ENCODE peak calls at places on chromosomes 5 and 9, in eight cellular contexts. One of them, this sample, is unnamed.
A peak's percentile ranks its signal among the peaks of the same experiment; 100 is the strongest.

GRCh38 chr9:86407022-86407421 is 52.8 kb upstream of the TUT7 start:
- DNase-seq in psoas muscle: no peak
- DNase-seq in effector memory CD4-positive, alpha-beta T cell: no peak
- DNase-seq in cardiac muscle cell: peak; percentile 51
- DNase-seq in breast epithelium: no peak
- DNase-seq in lung: no peak
- DNase-seq in Karpas-422: no peak
- DNase-seq in CD4-positive, alpha-beta T cell: no peak
- DNase-seq in this sample: no peak

GRCh38 chr5:40551706-40552557 is 127.8 kb upstream of the PTGER4 start:
- DNase-seq in psoas muscle: no peak
- DNase-seq in effector memory CD4-positive, alpha-beta T cell: no peak
- DNase-seq in cardiac muscle cell: peak; percentile 93
- DNase-seq in breast epithelium: no peak
- DNase-seq in lung: peak; percentile 56
- DNase-seq in Karpas-422: no peak
- DNase-seq in CD4-positive, alpha-beta T cell: no peak
- DNase-seq in this sample: no peak

GRCh38 chr9:116153765-116154333 is at the start of gene PAPPA:
- DNase-seq in psoas muscle: no peak
- DNase-seq in effector memory CD4-positive, alpha-beta T cell: no peak
- DNase-seq in cardiac muscle cell: peak; percentile 41
- DNase-seq in breast epithelium: no peak
- DNase-seq in lung: no peak
- DNase-seq in Karpas-422: no peak
- DNase-seq in CD4-positive, alpha-beta T cell: no peak
- DNase-seq in this sample: no peak

GRCh38 chr9:135369401-135369800 is 110.2 kb upstream of the PPP1R26 start:
- DNase-seq in psoas muscle: no peak
- DNase-seq in effector memory CD4-positive, alpha-beta T cell: no peak
- DNase-seq in cardiac muscle cell: no peak
- DNase-seq in breast epithelium: no peak
- DNase-seq in lung: no peak
- DNase-seq in Karpas-422: no peak
- DNase-seq in CD4-positive, alpha-beta T cell: no peak
- DNase-seq in this sample: no peak

GRCh38 chr9:95725045-95725444 is 150.4 kb upstream of the ERCC6L2 start:
- DNase-seq in psoas muscle: no peak
- DNase-seq in effector memory CD4-positive, alpha-beta T cell: no peak
- DNase-seq in cardiac muscle cell: no peak
- DNase-seq in breast epithelium: no peak
- DNase-seq in lung: no peak
- DNase-seq in Karpas-422: no peak
- DNase-seq in CD4-positive, alpha-beta T cell: no peak
- DNase-seq in this sample: no peak

GRCh38 chr9:114180701-114181582 is 25.6 kb downstream of the COL27A1 start:
- DNase-seq in psoas muscle: no peak
- DNase-seq in effector memory CD4-positive, alpha-beta T cell: no peak
- DNase-seq in cardiac muscle cell: peak; percentile 83
- DNase-seq in breast epithelium: no peak
- DNase-seq in lung: no peak
- DNase-seq in Karpas-422: no peak
- DNase-seq in CD4-positive, alpha-beta T cell: no peak
- DNase-seq in this sample: no peak

GRCh38 chr9:136185066-136185465 is 19.9 kb downstream of the LHX3 start:
- DNase-seq in psoas muscle: no peak
- DNase-seq in effector memory CD4-positive, alpha-beta T cell: no peak
- DNase-seq in cardiac muscle cell: no peak
- DNase-seq in breast epithelium: no peak
- DNase-seq in lung: no peak
- DNase-seq in Karpas-422: no peak
- DNase-seq in CD4-positive, alpha-beta T cell: no peak
- DNase-seq in this sample: no peak

GRCh38 chr5:134227259-134227658 is 1.4 kb upstream of the PPP2CA start:
- DNase-seq in psoas muscle: no peak
- DNase-seq in effector memory CD4-positive, alpha-beta T cell: no peak
- DNase-seq in cardiac muscle cell: no peak
- DNase-seq in breast epithelium: no peak
- DNase-seq in lung: no peak
- DNase-seq in Karpas-422: no peak
- DNase-seq in CD4-positive, alpha-beta T cell: no peak
- DNase-seq in this sample: peak; percentile 84

GRCh38 chr9:29203216-29203930 is 1630.1 kb upstream of the C9orf72 start:
- DNase-seq in psoas muscle: no peak
- DNase-seq in effector memory CD4-positive, alpha-beta T cell: no peak
- DNase-seq in cardiac muscle cell: no peak
- DNase-seq in breast epithelium: no peak
- DNase-seq in lung: no peak
- DNase-seq in Karpas-422: no peak
- DNase-seq in CD4-positive, alpha-beta T cell: no peak
- DNase-seq in this sample: no peak

GRCh38 chr5:7185742-7186141 is 210.2 kb upstream of the ADCY2 start:
- DNase-seq in psoas muscle: no peak
- DNase-seq in effector memory CD4-positive, alpha-beta T cell: no peak
- DNase-seq in cardiac muscle cell: no peak
- DNase-seq in breast epithelium: no peak
- DNase-seq in lung: no peak
- DNase-seq in Karpas-422: no peak
- DNase-seq in CD4-positive, alpha-beta T cell: no peak
- DNase-seq in this sample: no peak

GRCh38 chr5:81188962-81189361 is 44.2 kb upstream of the CKMT2 start:
- DNase-seq in psoas muscle: no peak
- DNase-seq in effector memory CD4-positive, alpha-beta T cell: no peak
- DNase-seq in cardiac muscle cell: no peak
- DNase-seq in breast epithelium: no peak
- DNase-seq in lung: no peak
- DNase-seq in Karpas-422: no peak
- DNase-seq in CD4-positive, alpha-beta T cell: no peak
- DNase-seq in this sample: no peak

GRCh38 chr5:120012441-120012840 is 383.1 kb downstream of the FAM170A start:
- DNase-seq in psoas muscle: no peak
- DNase-seq in effector memory CD4-positive, alpha-beta T cell: no peak
- DNase-seq in cardiac muscle cell: no peak
- DNase-seq in breast epithelium: no peak
- DNase-seq in lung: no peak
- DNase-seq in Karpas-422: no peak
- DNase-seq in CD4-positive, alpha-beta T cell: no peak
- DNase-seq in this sample: no peak

GRCh38 chr9:86600291-86600690 is 246.1 kb upstream of the TUT7 start:
- DNase-seq in psoas muscle: no peak
- DNase-seq in effector memory CD4-positive, alpha-beta T cell: no peak
- DNase-seq in cardiac muscle cell: peak; percentile 18
- DNase-seq in breast epithelium: no peak
- DNase-seq in lung: no peak
- DNase-seq in Karpas-422: no peak
- DNase-seq in CD4-positive, alpha-beta T cell: no peak
- DNase-seq in this sample: no peak

GRCh38 chr5:141883184-141883947 is 5.2 kb upstream of the PCDH1 start:
- DNase-seq in psoas muscle: peak; percentile 67
- DNase-seq in effector memory CD4-positive, alpha-beta T cell: no peak
- DNase-seq in cardiac muscle cell: peak; percentile 50
- DNase-seq in breast epithelium: no peak
- DNase-seq in lung: no peak
- DNase-seq in Karpas-422: no peak
- DNase-seq in CD4-positive, alpha-beta T cell: no peak
- DNase-seq in this sample: peak; percentile 43

GRCh38 chr5:78649816-78650561 is 1.4 kb upstream of the LHFPL2 start:
- DNase-seq in psoas muscle: no peak
- DNase-seq in effector memory CD4-positive, alpha-beta T cell: no peak
- DNase-seq in cardiac muscle cell: peak; percentile 71
- DNase-seq in breast epithelium: no peak
- DNase-seq in lung: no peak
- DNase-seq in Karpas-422: no peak
- DNase-seq in CD4-positive, alpha-beta T cell: no peak
- DNase-seq in this sample: no peak

GRCh38 chr5:78076351-78076750 is 218.1 kb downstream of the AP3B1 start:
- DNase-seq in psoas muscle: no peak
- DNase-seq in effector memory CD4-positive, alpha-beta T cell: no peak
- DNase-seq in cardiac muscle cell: no peak
- DNase-seq in breast epithelium: no peak
- DNase-seq in lung: no peak
- DNase-seq in Karpas-422: no peak
- DNase-seq in CD4-positive, alpha-beta T cell: no peak
- DNase-seq in this sample: no peak

GRCh38 chr5:72634444-72634843 is 127.2 kb upstream of the ZNF366 start:
- DNase-seq in psoas muscle: no peak
- DNase-seq in effector memory CD4-positive, alpha-beta T cell: no peak
- DNase-seq in cardiac muscle cell: no peak
- DNase-seq in breast epithelium: no peak
- DNase-seq in lung: no peak
- DNase-seq in Karpas-422: no peak
- DNase-seq in CD4-positive, alpha-beta T cell: no peak
- DNase-seq in this sample: no peak

GRCh38 chr9:128208943-128209695 is 5.9 kb downstream of the DNM1 start:
- DNase-seq in psoas muscle: no peak
- DNase-seq in effector memory CD4-positive, alpha-beta T cell: no peak
- DNase-seq in cardiac muscle cell: no peak
- DNase-seq in breast epithelium: no peak
- DNase-seq in lung: no peak
- DNase-seq in Karpas-422: no peak
- DNase-seq in CD4-positive, alpha-beta T cell: no peak
- DNase-seq in this sample: no peak

GRCh38 chr5:29296548-29296947 is 1896.9 kb upstream of the CDH6 start:
- DNase-seq in psoas muscle: no peak
- DNase-seq in effector memory CD4-positive, alpha-beta T cell: no peak
- DNase-seq in cardiac muscle cell: no peak
- DNase-seq in breast epithelium: no peak
- DNase-seq in lung: no peak
- DNase-seq in Karpas-422: no peak
- DNase-seq in CD4-positive, alpha-beta T cell: no peak
- DNase-seq in this sample: no peak

GRCh38 chr9:109934499-109935214 is 154.7 kb downstream of the PALM2AKAP2 start:
- DNase-seq in psoas muscle: no peak
- DNase-seq in effector memory CD4-positive, alpha-beta T cell: no peak
- DNase-seq in cardiac muscle cell: peak; percentile 66
- DNase-seq in breast epithelium: no peak
- DNase-seq in lung: no peak
- DNase-seq in Karpas-422: no peak
- DNase-seq in CD4-positive, alpha-beta T cell: no peak
- DNase-seq in this sample: no peak

GRCh38 chr5:77869115-77869798 is 93.1 kb upstream of the TBCA start:
- DNase-seq in psoas muscle: no peak
- DNase-seq in effector memory CD4-positive, alpha-beta T cell: no peak
- DNase-seq in cardiac muscle cell: no peak
- DNase-seq in breast epithelium: no peak
- DNase-seq in lung: no peak
- DNase-seq in Karpas-422: no peak
- DNase-seq in CD4-positive, alpha-beta T cell: no peak
- DNase-seq in this sample: no peak

GRCh38 chr9:89038354-89039091 is 47.3 kb downstream of the S1PR3 start:
- DNase-seq in psoas muscle: no peak
- DNase-seq in effector memory CD4-positive, alpha-beta T cell: no peak
- DNase-seq in cardiac muscle cell: peak; percentile 95
- DNase-seq in breast epithelium: peak; percentile 38
- DNase-seq in lung: no peak
- DNase-seq in Karpas-422: no peak
- DNase-seq in CD4-positive, alpha-beta T cell: no peak
- DNase-seq in this sample: peak; percentile 18

DNA sequence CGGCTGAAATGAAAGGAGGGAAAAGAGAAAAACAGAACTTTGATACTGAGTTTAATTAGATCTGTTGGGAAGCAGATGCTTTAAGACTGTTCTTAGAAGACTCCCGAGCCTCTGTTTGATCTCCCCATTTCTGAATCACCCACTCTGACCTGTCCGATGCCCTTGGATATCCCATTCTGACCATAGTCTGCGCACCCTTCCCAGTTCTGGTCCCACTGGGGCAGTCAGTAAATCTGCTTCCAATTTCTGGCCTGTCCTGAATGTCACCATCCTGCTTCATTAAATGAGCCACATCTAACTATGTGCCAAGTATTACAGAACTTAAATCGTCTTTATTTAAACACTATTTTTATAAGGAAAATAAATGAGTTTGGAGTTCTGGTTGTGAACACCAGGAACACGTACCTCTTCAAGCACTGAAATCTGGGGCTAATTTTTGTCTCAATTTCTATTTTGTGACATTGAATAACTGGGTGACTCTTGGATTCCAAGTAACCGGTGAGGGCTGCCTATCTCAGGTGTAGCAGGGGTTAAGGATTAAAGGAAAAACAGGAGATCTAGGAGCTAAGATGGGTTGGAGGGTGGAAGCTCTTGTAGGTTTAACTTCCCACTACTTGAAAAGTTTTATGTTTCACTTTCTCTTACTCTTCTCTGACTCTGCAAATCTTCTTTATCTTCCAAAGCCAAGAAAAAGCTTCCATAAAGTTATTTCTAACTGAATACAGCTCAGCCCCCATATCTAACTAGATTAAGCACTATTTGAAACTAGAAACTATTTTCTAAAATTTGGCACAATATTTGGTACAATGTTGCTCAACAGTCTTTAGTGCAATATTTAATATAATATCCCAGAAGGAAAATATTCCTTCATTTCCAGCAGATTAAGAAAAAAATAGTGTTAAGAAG is 40.1 kb downstream of the ALDH1A1 start:
- DNase-seq in psoas muscle: no peak
- DNase-seq in effector memory CD4-positive, alpha-beta T cell: no peak
- DNase-seq in cardiac muscle cell: peak; percentile 29
- DNase-seq in breast epithelium: no peak
- DNase-seq in lung: no peak
- DNase-seq in Karpas-422: no peak
- DNase-seq in CD4-positive, alpha-beta T cell: no peak
- DNase-seq in this sample: no peak
- H3K27ac ChIP-seq in psoas muscle: peak overlapping the region; percentile 27
- H3K27ac ChIP-seq in effector memory CD4-positive, alpha-beta T cell: no peak overlapping the region
- H3K27ac ChIP-seq in cardiac muscle cell: no peak overlapping the region
- H3K27ac ChIP-seq in breast epithelium: peak overlapping the region; percentile 73
- H3K27ac ChIP-seq in lung: no peak overlapping the region
- H3K27ac ChIP-seq in Karpas-422: no peak overlapping the region
- H3K27ac ChIP-seq in CD4-positive, alpha-beta T cell: no peak overlapping the region
- H3K27ac ChIP-seq in this sample: no peak overlapping the region

GRCh38 chr5:123755587-123756324 is 243.8 kb downstream of the CSNK1G3 start:
- DNase-seq in psoas muscle: no peak
- DNase-seq in effector memory CD4-positive, alpha-beta T cell: no peak
- DNase-seq in cardiac muscle cell: peak; percentile 50
- DNase-seq in breast epithelium: no peak
- DNase-seq in lung: no peak
- DNase-seq in Karpas-422: no peak
- DNase-seq in CD4-positive, alpha-beta T cell: no peak
- DNase-seq in this sample: no peak
- H3K27ac ChIP-seq in psoas muscle: no peak overlapping the region
- H3K27ac ChIP-seq in effector memory CD4-positive, alpha-beta T cell: no peak overlapping the region
- H3K27ac ChIP-seq in cardiac muscle cell: no peak overlapping the region
- H3K27ac ChIP-seq in breast epithelium: no peak overlapping the region
- H3K27ac ChIP-seq in lung: peak overlapping the region; percentile 12
- H3K27ac ChIP-seq in Karpas-422: no peak overlapping the region
- H3K27ac ChIP-seq in CD4-positive, alpha-beta T cell: no peak overlapping the region
- H3K27ac ChIP-seq in this sample: peak overlapping the region; percentile 55

GRCh38 chr5:125484272-125485002 is 738.0 kb upstream of the ZNF608 start:
- DNase-seq in psoas muscle: peak; percentile 86
- DNase-seq in effector memory CD4-positive, alpha-beta T cell: no peak
- DNase-seq in cardiac muscle cell: peak; percentile 94
- DNase-seq in breast epithelium: peak; percentile 40
- DNase-seq in lung: peak; percentile 33
- DNase-seq in Karpas-422: no peak
- DNase-seq in CD4-positive, alpha-beta T cell: no peak
- DNase-seq in this sample: no peak
- H3K27ac ChIP-seq in psoas muscle: peak overlapping the region; percentile 85
- H3K27ac ChIP-seq in effector memory CD4-positive, alpha-beta T cell: no peak overlapping the region
- H3K27ac ChIP-seq in cardiac muscle cell: peak overlapping the region; percentile 77
- H3K27ac ChIP-seq in breast epithelium: peak overlapping the region; percentile 83
- H3K27ac ChIP-seq in lung: peak overlapping the region; percentile 45
- H3K27ac ChIP-seq in Karpas-422: no peak overlapping the region
- H3K27ac ChIP-seq in CD4-positive, alpha-beta T cell: no peak overlapping the region
- H3K27ac ChIP-seq in this sample: peak overlapping the region; percentile 96

GRCh38 chr9:134049772-134050588 is 17.8 kb downstream of the BRD3 start:
- DNase-seq in psoas muscle: peak; percentile 40
- DNase-seq in effector memory CD4-positive, alpha-beta T cell: no peak
- DNase-seq in cardiac muscle cell: no peak
- DNase-seq in breast epithelium: no peak
- DNase-seq in lung: no peak
- DNase-seq in Karpas-422: no peak
- DNase-seq in CD4-positive, alpha-beta T cell: no peak
- DNase-seq in this sample: no peak
- H3K27ac ChIP-seq in psoas muscle: peak overlapping the region; percentile 72
- H3K27ac ChIP-seq in effector memory CD4-positive, alpha-beta T cell: no peak overlapping the region
- H3K27ac ChIP-seq in cardiac muscle cell: no peak overlapping the region
- H3K27ac ChIP-seq in breast epithelium: no peak overlapping the region
- H3K27ac ChIP-seq in lung: no peak overlapping the region
- H3K27ac ChIP-seq in Karpas-422: no peak overlapping the region
- H3K27ac ChIP-seq in CD4-positive, alpha-beta T cell: no peak overlapping the region
- H3K27ac ChIP-seq in this sample: no peak overlapping the region